ENCODE peak calls at places on chromosomes 12 and 14, in four cellular contexts. N is HepG2, S is SK-N-SH, X is GM12878. B is an unnamed sample.

GRCh38 chr12:359091-359490 is 30.0 kb downstream of the KDM5A start:
- DNase-seq in N (no peak), S (no peak), X (no peak), B (no peak)

GRCh38 chr14:100078997-100079561 is 13.9 kb downstream of the EVL start:
- DNase-seq in S (peak), N (no peak), X (no peak), B (peak)

GRCh38 chr12:52689239-52689638 is 9.0 kb upstream of the KRT1 start:
- DNase-seq in S (no peak), N (no peak), X (no peak), B (no peak)

GRCh38 chr12:27334052-27334720 is 1.6 kb downstream of the BMAL2 start:
- DNase-seq in S (no peak), X (no peak), N (no peak), B (no peak)

GRCh38 chr12:68515793-68516192 is 94.9 kb upstream of the RAP1B start:
- DNase-seq in X (no peak), N (no peak), S (no peak), B (no peak)

GRCh38 chr12:124940393-124941169 is 26.1 kb upstream of the UBC start:
- DNase-seq in X (peak), N (peak), S (peak), B (peak)

GRCh38 chr12:113896194-113896593 is 69.9 kb downstream of the RBM19 start:
- DNase-seq in X (no peak), N (no peak), S (no peak), B (no peak)

GRCh38 chr12:71576546-71576945 is 87.1 kb downstream of the ZFC3H1 start:
- DNase-seq in S (no peak), N (no peak), X (no peak), B (no peak)

GRCh38 chr12:125455556-125455955 is 390.3 kb downstream of the AACS start:
- DNase-seq in S (no peak), N (no peak), X (no peak), B (no peak)

GRCh38 chr14:47596232-47596631 is 79.2 kb downstream of the MDGA2 start:
- DNase-seq in S (no peak), N (no peak), X (peak), B (no peak)

GRCh38 chr14:64507376-64508156 is 3.0 kb downstream of the ZBTB1 start:
- DNase-seq in X (no peak), S (no peak), N (no peak), B (peak)

GRCh38 chr14:90759370-90760054 is 56.7 kb downstream of the TTC7B start:
- DNase-seq in N (no peak), X (no peak), S (no peak), B (no peak)

GRCh38 chr14:76929927-76930326 is 98.6 kb downstream of the IRF2BPL start:
- DNase-seq in N (no peak), X (no peak), S (no peak), B (peak)

GRCh38 chr12:113262710-113263109 is 41.4 kb downstream of the TPCN1 start:
- DNase-seq in X (no peak), S (no peak), N (no peak), B (no peak)

GRCh38 chr12:25151476-25151875 is 43.5 kb downstream of the DNAI7 start:
- DNase-seq in X (no peak), N (no peak), S (peak), B (no peak)

GRCh38 chr14:105855893-105856675 is 329.7 kb downstream of the TMEM121 start:
- DNase-seq in X (no peak), S (no peak), N (no peak), B (no peak)

GRCh38 chr12:57519758-57520007 is 631 bp downstream of the DDIT3 start:
- DNase-seq in N (no peak), X (no peak), S (no peak), B (no peak)

GRCh38 chr14:77143071-77143470 is 1.5 kb upstream of the ZDHHC22 start:
- DNase-seq in S (peak), X (no peak), N (no peak), B (no peak)

GRCh38 chr12:29104495-29104894 is 44.6 kb upstream of the FAR2 start:
- DNase-seq in N (no peak), X (no peak), S (no peak), B (no peak)

GRCh38 chr12:79441534-79441933 is 249.2 kb downstream of the PAWR start:
- DNase-seq in S (no peak), N (no peak), X (no peak), B (no peak)

GRCh38 chr12:5043589-5044419 is at the start of gene KCNA5:
- DNase-seq in N (no peak), X (no peak), S (peak), B (no peak)

GRCh38 chr12:81296556-81297305 is 218.9 kb downstream of the ACSS3 start:
- DNase-seq in S (no peak), X (no peak), N (no peak), B (no peak)

GRCh38 chr12:2290516-2291065 is 237.8 kb downstream of the CACNA1C start:
- DNase-seq in S (no peak), X (no peak), N (no peak), B (no peak)

GRCh38 chr14:95156153-95156764 is 1.1 kb downstream of the DICER1 start:
- DNase-seq in N (no peak), X (no peak), S (no peak), B (no peak)

GRCh38 chr14:28254768-28255167 is 511.8 kb upstream of the FOXG1 start:
- DNase-seq in X (no peak), N (no peak), S (no peak), B (no peak)

GRCh38 chr14:92832137-92832700 is 38.1 kb downstream of the GOLGA5 start:
- DNase-seq in S (no peak), N (no peak), X (no peak), B (no peak)

GRCh38 chr12:7143564-7143963 is 13.4 kb downstream of the CLSTN3 start:
- DNase-seq in X (no peak), S (no peak), N (no peak), B (no peak)

GRCh38 chr14:70907996-70908917 is 998 bp downstream of the PCNX1 start:
- DNase-seq in S (peak), N (peak), X (no peak), B (peak)

GRCh38 chr12:96445743-96446655 is 43.4 kb upstream of the CFAP54 start:
- DNase-seq in N (no peak), X (peak), S (no peak), B (peak)

GRCh38 chr14:76887196-76887595 is 61.0 kb downstream of the LRRC74A start:
- DNase-seq in X (no peak), S (no peak), N (no peak), B (no peak)

GRCh38 chr14:92603309-92604257 is 90.0 kb downstream of the RIN3 start:
- DNase-seq in X (no peak), N (no peak), S (no peak), B (no peak)

GRCh38 chr14:77041837-77042557 is 13.5 kb upstream of the IRF2BPL start:
- DNase-seq in X (no peak), S (no peak), N (no peak), B (peak)

GRCh38 chr12:120100630-120101029 is 15.9 kb downstream of the RAB35 start:
- DNase-seq in X (no peak), S (peak), N (no peak), B (no peak)

GRCh38 chr12:57550628-57551549 is 1.0 kb downstream of the KIF5A start:
- DNase-seq in S (no peak), N (no peak), X (no peak), B (no peak)

GRCh38 chr12:7242176-7243101 is 53.0 kb downstream of the PEX5 start:
- DNase-seq in N (no peak), S (no peak), X (no peak), B (peak)

GRCh38 chr12:53676715-53677611 is 1.1 kb upstream of the ATP5MC2 start:
- DNase-seq in S (no peak), X (no peak), N (no peak), B (no peak)

GRCh38 chr12:59382678-59383425 is 213.0 kb upstream of the SLC16A7 start:
- DNase-seq in N (no peak), X (no peak), S (no peak), B (no peak)

GRCh38 chr14:68657300-68658028 is 135.4 kb downstream of the ZFP36L1 start:
- DNase-seq in X (no peak), N (no peak), S (no peak), B (no peak)

GRCh38 chr12:109154485-109155438 is 38.4 kb downstream of the ACACB start:
- DNase-seq in S (peak), X (peak), N (peak), B (peak)

GRCh38 chr14:38762845-38763244 is 340.2 kb downstream of the SEC23A start:
- DNase-seq in X (no peak), S (no peak), N (no peak), B (no peak)
- TF ChIP-seq NFIC in X (no peak), S (no peak), N (no peak), B (no peak)

GRCh38 chr14:51014625-51015024 is 70.3 kb upstream of the PYGL start:
- DNase-seq in S (no peak), X (no peak), N (no peak), B (no peak)

GRCh38 chr14:51022769-51023168 is 72.1 kb downstream of the TRIM9 start:
- DNase-seq in S (no peak), X (no peak), N (no peak), B (no peak)

GRCh38 chr14:51018521-51018920 is 74.2 kb upstream of the PYGL start:
- DNase-seq in N (no peak), S (no peak), X (no peak), B (no peak)

GRCh38 chr14:51020024-51020710 is 74.7 kb downstream of the TRIM9 start:
- DNase-seq in X (no peak), S (peak), N (no peak), B (no peak)

GRCh38 chr14:51019089-51019488 is 74.8 kb upstream of the PYGL start:
- DNase-seq in N (no peak), S (no peak), X (no peak), B (no peak)
- TF ChIP-seq NFIC in N (no peak), S (no peak), X (no peak), B (no peak)

GRCh38 chr14:52650774-52651173 is 44.6 kb downstream of the ERO1A start:
- DNase-seq in S (no peak), N (peak), X (no peak), B (no peak)
- TF ChIP-seq NFIC in S (no peak), N (no peak), X (no peak), B (no peak)

GRCh38 chr14:104756477-104757237 is 3.7 kb downstream of the SIVA1 start:
- DNase-seq in X (no peak), N (no peak), S (no peak), B (no peak)
- TF ChIP-seq NFIC in X (no peak), N (no peak), S (no peak), B (no peak)

DNA sequence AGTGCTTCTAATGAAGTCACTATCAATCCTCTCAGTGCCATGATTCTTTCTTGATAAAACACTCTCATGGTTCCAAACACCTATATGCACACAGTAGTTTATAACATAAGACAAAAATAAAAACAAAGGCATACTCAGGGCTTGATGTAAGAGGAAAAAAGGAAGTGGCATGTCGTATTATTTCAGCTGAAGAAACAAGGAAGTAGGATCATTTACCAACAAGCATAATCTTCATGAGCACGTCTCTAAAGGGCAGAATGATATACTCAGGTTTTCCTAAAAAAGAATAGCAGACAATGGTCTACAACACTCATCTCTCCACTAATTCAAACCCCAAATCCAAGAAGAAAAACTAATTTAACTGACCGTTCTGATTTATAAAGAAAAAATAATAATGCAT is 33.9 kb downstream of the NUMB start:
- DNase-seq in X (no peak), N (no peak), S (no peak), B (no peak)
- TF ChIP-seq NFIC in X (no peak), N (no peak), S (no peak), B (no peak)

GRCh38 chr12:47088021-47088944 is 8.5 kb upstream of the AMIGO2 start:
- DNase-seq in N (peak), X (no peak), S (no peak), B (no peak)
- TF ChIP-seq NFIC in N (no peak), X (no peak), S (no peak), B (no peak)

DNA sequence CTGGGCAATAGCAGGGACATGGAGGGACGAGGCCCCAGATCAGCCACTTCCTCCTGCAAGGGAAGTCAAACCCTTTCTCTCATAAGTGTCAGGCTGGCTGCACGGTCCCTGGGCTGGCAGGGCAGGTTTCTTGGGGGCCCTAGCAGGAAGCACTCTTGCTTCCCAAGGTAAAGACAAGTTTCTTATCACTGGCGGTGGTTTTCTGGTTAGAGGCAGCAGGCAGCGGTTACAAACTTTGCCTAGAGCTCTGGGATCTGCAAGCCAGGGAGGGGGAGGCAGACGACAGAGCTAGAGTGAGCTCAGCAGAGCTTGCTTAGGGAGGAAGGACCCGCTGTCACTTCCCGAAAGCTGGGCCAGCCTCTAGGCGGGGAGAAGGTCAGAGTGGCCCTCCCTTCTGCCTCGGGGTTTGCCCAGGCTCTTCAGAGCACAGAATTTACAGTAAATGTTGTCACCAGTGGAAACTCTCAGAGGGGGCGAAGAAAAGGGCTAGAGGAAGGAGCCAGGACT is 20.4 kb downstream of the BATF start:
- DNase-seq in N (no peak), S (no peak), X (no peak), B (peak)
- TF ChIP-seq NFIC in N (no peak), S (no peak), X (no peak), B (no peak)

GRCh38 chr14:21965042-21965441 is 291.4 kb upstream of the OR4E1 start:
- DNase-seq in S (no peak), X (no peak), N (no peak), B (no peak)
- TF ChIP-seq NFIC in S (no peak), X (no peak), N (no peak), B (no peak)

GRCh38 chr14:80637726-80638619 is 303.6 kb downstream of the CEP128 start:
- DNase-seq in S (no peak), N (no peak), X (no peak), B (no peak)
- TF ChIP-seq NFIC in S (no peak), N (no peak), X (no peak), B (no peak)